ENCODE peak calls at places on chromosomes 16 and 17, in ten cellular contexts. One of them, this sample, is unnamed.

GRCh38 chr17:71494456-71494855 is 626.4 kb upstream of the SOX9 start:
- DNase-seq in astrocyte of the spinal cord: no peak
- DNase-seq in EH: peak; percentile 69
- DNase-seq in colonic mucosa: no peak
- DNase-seq in A549: no peak
- DNase-seq in NCI-H1092: no peak
- DNase-seq in activated CD4-positive, CD25-positive, alpha-beta regulatory T cell: no peak
- DNase-seq in renal cortical epithelial cell: peak; percentile 77
- DNase-seq in AML-193: no peak
- DNase-seq in fibroblast of the conjunctiva: no peak
- DNase-seq in this sample: no peak

GRCh38 chr17:15973016-15973415 is 26.5 kb downstream of the ZSWIM7 start:
- DNase-seq in astrocyte of the spinal cord: no peak
- DNase-seq in EH: no peak
- DNase-seq in colonic mucosa: no peak
- DNase-seq in A549: no peak
- DNase-seq in NCI-H1092: no peak
- DNase-seq in activated CD4-positive, CD25-positive, alpha-beta regulatory T cell: no peak
- DNase-seq in renal cortical epithelial cell: no peak
- DNase-seq in AML-193: no peak
- DNase-seq in fibroblast of the conjunctiva: no peak
- DNase-seq in this sample: no peak

GRCh38 chr17:56902350-56902749 is 11.5 kb downstream of the TRIM25 start:
- DNase-seq in astrocyte of the spinal cord: peak; percentile 38
- DNase-seq in EH: peak; percentile 87
- DNase-seq in colonic mucosa: no peak
- DNase-seq in A549: peak; percentile 69
- DNase-seq in NCI-H1092: no peak
- DNase-seq in activated CD4-positive, CD25-positive, alpha-beta regulatory T cell: no peak
- DNase-seq in renal cortical epithelial cell: peak; percentile 91
- DNase-seq in AML-193: no peak
- DNase-seq in fibroblast of the conjunctiva: no peak
- DNase-seq in this sample: no peak

GRCh38 chr16:81697886-81698635 is 81.0 kb upstream of the PLCG2 start:
- DNase-seq in astrocyte of the spinal cord: peak; percentile 47
- DNase-seq in EH: no peak
- DNase-seq in colonic mucosa: no peak
- DNase-seq in A549: no peak
- DNase-seq in NCI-H1092: peak; percentile 22
- DNase-seq in activated CD4-positive, CD25-positive, alpha-beta regulatory T cell: no peak
- DNase-seq in renal cortical epithelial cell: no peak
- DNase-seq in AML-193: no peak
- DNase-seq in fibroblast of the conjunctiva: no peak
- DNase-seq in this sample: no peak

GRCh38 chr17:77770331-77771105 is 188.0 kb upstream of the TNRC6C start:
- DNase-seq in astrocyte of the spinal cord: peak; percentile 69
- DNase-seq in EH: peak; percentile 65
- DNase-seq in colonic mucosa: no peak
- DNase-seq in A549: peak; percentile 32
- DNase-seq in NCI-H1092: no peak
- DNase-seq in activated CD4-positive, CD25-positive, alpha-beta regulatory T cell: no peak
- DNase-seq in renal cortical epithelial cell: no peak
- DNase-seq in AML-193: no peak
- DNase-seq in fibroblast of the conjunctiva: no peak
- DNase-seq in this sample: no peak

GRCh38 chr17:82374626-82375331 is 3.2 kb downstream of the UTS2R start:
- DNase-seq in astrocyte of the spinal cord: no peak
- DNase-seq in EH: no peak
- DNase-seq in colonic mucosa: no peak
- DNase-seq in A549: no peak
- DNase-seq in NCI-H1092: no peak
- DNase-seq in activated CD4-positive, CD25-positive, alpha-beta regulatory T cell: no peak
- DNase-seq in renal cortical epithelial cell: no peak
- DNase-seq in AML-193: no peak
- DNase-seq in fibroblast of the conjunctiva: no peak
- DNase-seq in this sample: no peak

GRCh38 chr16:30491744-30492308 is 19.3 kb downstream of the ITGAL start:
- DNase-seq in astrocyte of the spinal cord: peak; percentile 81
- DNase-seq in EH: peak; percentile 97
- DNase-seq in colonic mucosa: no peak
- DNase-seq in A549: peak; percentile 80
- DNase-seq in NCI-H1092: no peak
- DNase-seq in activated CD4-positive, CD25-positive, alpha-beta regulatory T cell: no peak
- DNase-seq in renal cortical epithelial cell: peak; percentile 82
- DNase-seq in AML-193: peak; percentile 80
- DNase-seq in fibroblast of the conjunctiva: peak; percentile 37
- DNase-seq in this sample: no peak

GRCh38 chr16:7303014-7303676 is 29.5 kb upstream of the RBFOX1 start:
- DNase-seq in astrocyte of the spinal cord: no peak
- DNase-seq in EH: no peak
- DNase-seq in colonic mucosa: no peak
- DNase-seq in A549: no peak
- DNase-seq in NCI-H1092: peak; percentile 46
- DNase-seq in activated CD4-positive, CD25-positive, alpha-beta regulatory T cell: no peak
- DNase-seq in renal cortical epithelial cell: no peak
- DNase-seq in AML-193: no peak
- DNase-seq in fibroblast of the conjunctiva: no peak
- DNase-seq in this sample: no peak

GRCh38 chr16:86334062-86334461 is 176.3 kb upstream of the FOXF1 start:
- DNase-seq in astrocyte of the spinal cord: no peak
- DNase-seq in EH: no peak
- DNase-seq in colonic mucosa: no peak
- DNase-seq in A549: no peak
- DNase-seq in NCI-H1092: no peak
- DNase-seq in activated CD4-positive, CD25-positive, alpha-beta regulatory T cell: no peak
- DNase-seq in renal cortical epithelial cell: no peak
- DNase-seq in AML-193: no peak
- DNase-seq in fibroblast of the conjunctiva: no peak
- DNase-seq in this sample: no peak

GRCh38 chr16:15037003-15037402 is 18.9 kb downstream of the NTAN1 start:
- DNase-seq in astrocyte of the spinal cord: no peak
- DNase-seq in EH: no peak
- DNase-seq in colonic mucosa: no peak
- DNase-seq in A549: no peak
- DNase-seq in NCI-H1092: no peak
- DNase-seq in activated CD4-positive, CD25-positive, alpha-beta regulatory T cell: no peak
- DNase-seq in renal cortical epithelial cell: no peak
- DNase-seq in AML-193: no peak
- DNase-seq in fibroblast of the conjunctiva: no peak
- DNase-seq in this sample: no peak

GRCh38 chr17:79242873-79243602 is 168.4 kb downstream of the ENGASE start:
- DNase-seq in astrocyte of the spinal cord: no peak
- DNase-seq in EH: no peak
- DNase-seq in colonic mucosa: no peak
- DNase-seq in A549: no peak
- DNase-seq in NCI-H1092: no peak
- DNase-seq in activated CD4-positive, CD25-positive, alpha-beta regulatory T cell: no peak
- DNase-seq in renal cortical epithelial cell: no peak
- DNase-seq in AML-193: no peak
- DNase-seq in fibroblast of the conjunctiva: no peak
- DNase-seq in this sample: no peak

GRCh38 chr17:43020030-43020621 is 2.1 kb downstream of the VAT1 start:
- DNase-seq in astrocyte of the spinal cord: no peak
- DNase-seq in EH: no peak
- DNase-seq in colonic mucosa: no peak
- DNase-seq in A549: no peak
- DNase-seq in NCI-H1092: no peak
- DNase-seq in activated CD4-positive, CD25-positive, alpha-beta regulatory T cell: no peak
- DNase-seq in renal cortical epithelial cell: no peak
- DNase-seq in AML-193: peak; percentile 71
- DNase-seq in fibroblast of the conjunctiva: no peak
- DNase-seq in this sample: no peak

GRCh38 chr16:15770512-15770911 is 86.3 kb downstream of the MYH11 start:
- DNase-seq in astrocyte of the spinal cord: no peak
- DNase-seq in EH: peak; percentile 71
- DNase-seq in colonic mucosa: no peak
- DNase-seq in A549: no peak
- DNase-seq in NCI-H1092: no peak
- DNase-seq in activated CD4-positive, CD25-positive, alpha-beta regulatory T cell: no peak
- DNase-seq in renal cortical epithelial cell: no peak
- DNase-seq in AML-193: no peak
- DNase-seq in fibroblast of the conjunctiva: no peak
- DNase-seq in this sample: no peak

GRCh38 chr17:77160032-77160876 is 19.5 kb downstream of the SEC14L1 start:
- DNase-seq in astrocyte of the spinal cord: no peak
- DNase-seq in EH: peak; percentile 27
- DNase-seq in colonic mucosa: no peak
- DNase-seq in A549: no peak
- DNase-seq in NCI-H1092: peak; percentile 26
- DNase-seq in activated CD4-positive, CD25-positive, alpha-beta regulatory T cell: no peak
- DNase-seq in renal cortical epithelial cell: no peak
- DNase-seq in AML-193: no peak
- DNase-seq in fibroblast of the conjunctiva: no peak
- DNase-seq in this sample: no peak

GRCh38 chr17:40750391-40750790 is 4.7 kb downstream of the KRT25 start:
- DNase-seq in astrocyte of the spinal cord: no peak
- DNase-seq in EH: no peak
- DNase-seq in colonic mucosa: no peak
- DNase-seq in A549: no peak
- DNase-seq in NCI-H1092: no peak
- DNase-seq in activated CD4-positive, CD25-positive, alpha-beta regulatory T cell: no peak
- DNase-seq in renal cortical epithelial cell: no peak
- DNase-seq in AML-193: no peak
- DNase-seq in fibroblast of the conjunctiva: no peak
- DNase-seq in this sample: no peak